ENCODE peak calls at places on chromosomes 2 and 18, in eight cellular contexts. K is transverse colon, Q is ovary, G is thoracic aorta, T is left ventricle myocardium inferior, L is upper lobe of right lung, M is PC-3, A is brain microvascular endothelial cell. U is an unnamed sample.

GRCh38 chr18:58882681-58883080 is 18.0 kb downstream of the ZNF532 start:
- DNase-seq in K (no peak), Q (no peak), G (no peak), T (no peak), L (no peak), M (no peak), A (no peak), U (no peak)

GRCh38 chr18:59921384-59921891 is 21.6 kb downstream of the PMAIP1 start:
- DNase-seq in K (no peak), Q (no peak), G (no peak), T (no peak), L (no peak), M (peak; percentile 59), A (no peak), U (no peak)

GRCh38 chr2:101823347-101823791 is 125.9 kb downstream of the MAP4K4 start:
- DNase-seq in K (peak; percentile 71), Q (no peak), G (no peak), T (no peak), L (no peak), M (peak; percentile 67), A (peak; percentile 83), U (no peak)

GRCh38 chr18:9898792-9899549 is 13.2 kb downstream of the TXNDC2 start:
- DNase-seq in K (no peak), Q (no peak), G (no peak), T (no peak), L (no peak), M (peak; percentile 71), A (peak; percentile 39), U (no peak)

GRCh38 chr18:44973282-44973681 is 292.6 kb downstream of the SETBP1 start:
- DNase-seq in K (no peak), Q (no peak), G (no peak), T (no peak), L (no peak), M (no peak), A (peak; percentile 12), U (no peak)

GRCh38 chr2:172106128-172106961 is 3.6 kb upstream of the DLX2 start:
- DNase-seq in K (no peak), Q (no peak), G (no peak), T (no peak), L (no peak), M (peak; percentile 52), A (no peak), U (no peak)

GRCh38 chr18:11994708-11995444 is 13.6 kb downstream of the IMPA2 start:
- DNase-seq in K (no peak), Q (no peak), G (no peak), T (no peak), L (no peak), M (peak; percentile 81), A (no peak), U (peak; percentile 39)

GRCh38 chr2:96962567-96963203 is 23.7 kb downstream of the FAM178B start:
- DNase-seq in K (peak; percentile 32), Q (no peak), G (no peak), T (no peak), L (no peak), M (no peak), A (no peak), U (no peak)

GRCh38 chr2:15359716-15360531 is 201.2 kb downstream of the NBAS start:
- DNase-seq in K (no peak), Q (no peak), G (no peak), T (no peak), L (no peak), M (peak; percentile 84), A (peak; percentile 91), U (no peak)

GRCh38 chr2:119821266-119821665 is 61.5 kb downstream of the PTPN4 start:
- DNase-seq in K (no peak), Q (no peak), G (no peak), T (no peak), L (no peak), M (no peak), A (no peak), U (no peak)

GRCh38 chr18:39341106-39341505 is 1775.5 kb upstream of the CELF4 start:
- DNase-seq in K (no peak), Q (no peak), G (no peak), T (no peak), L (no peak), M (no peak), A (no peak), U (no peak)

GRCh38 chr18:42052137-42052708 is 97.2 kb downstream of the PIK3C3 start:
- DNase-seq in K (no peak), Q (no peak), G (no peak), T (no peak), L (no peak), M (peak; percentile 4), A (no peak), U (no peak)

GRCh38 chr2:14927021-14927564 is 294.6 kb downstream of the LRATD1 start:
- DNase-seq in K (no peak), Q (no peak), G (no peak), T (no peak), L (no peak), M (peak; percentile 95), A (no peak), U (no peak)

GRCh38 chr2:160167089-160167488 is 33.0 kb downstream of the ITGB6 start:
- DNase-seq in K (no peak), Q (no peak), G (no peak), T (no peak), L (no peak), M (no peak), A (no peak), U (no peak)

GRCh38 chr18:57052173-57052572 is 94.7 kb upstream of the BOD1L2 start:
- DNase-seq in K (no peak), Q (no peak), G (no peak), T (no peak), L (no peak), M (no peak), A (no peak), U (no peak)

GRCh38 chr2:181674466-181674865 is 5.9 kb downstream of the NEUROD1 start:
- DNase-seq in K (no peak), Q (no peak), G (no peak), T (no peak), L (no peak), M (no peak), A (no peak), U (no peak)

GRCh38 chr2:134218414-134218813 is 35.5 kb upstream of the MGAT5 start:
- DNase-seq in K (no peak), Q (no peak), G (no peak), T (no peak), L (no peak), M (no peak), A (no peak), U (no peak)

GRCh38 chr18:27656167-27656778 is 471.2 kb upstream of the CHST9 start:
- DNase-seq in K (no peak), Q (no peak), G (no peak), T (no peak), L (no peak), M (peak; percentile 60), A (peak; percentile 29), U (no peak)

GRCh38 chr2:20852139-20852538 is 29.2 kb upstream of the LDAH start:
- DNase-seq in K (no peak), Q (no peak), G (no peak), T (no peak), L (no peak), M (no peak), A (no peak), U (no peak)

DNA sequence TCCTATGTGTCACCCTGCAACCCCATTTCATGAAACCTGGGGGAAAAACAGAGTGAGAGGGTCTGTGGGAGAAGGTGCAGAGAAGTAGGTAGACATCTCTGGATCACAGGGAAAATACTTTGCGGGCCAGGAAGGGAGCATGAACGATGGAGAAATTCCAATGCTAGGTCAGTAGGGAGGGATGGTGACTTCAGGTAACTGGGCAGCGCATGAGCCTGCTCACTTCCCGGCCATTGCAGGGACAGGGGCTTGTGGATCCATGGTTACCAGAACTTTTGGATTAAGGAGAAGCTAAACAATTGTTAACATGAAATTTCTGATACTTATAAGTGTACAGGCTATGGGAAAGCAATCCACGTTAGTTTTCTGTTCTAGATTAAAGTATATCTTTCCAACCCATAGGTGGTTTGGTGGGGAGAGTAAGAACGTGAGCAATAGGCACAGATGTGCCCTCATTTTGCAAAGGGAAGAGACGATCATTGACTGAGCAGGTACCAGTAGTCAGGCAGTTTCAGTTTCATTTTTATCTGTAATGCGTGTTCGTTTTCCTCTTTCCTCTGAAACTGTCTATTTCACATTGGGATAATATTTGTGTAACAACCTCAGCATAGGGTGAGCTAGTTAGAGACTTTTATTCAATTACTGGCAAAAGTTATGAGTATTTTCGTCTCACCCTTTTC is 65.0 kb downstream of the NYAP2 start:
- DNase-seq in K (no peak), Q (no peak), G (no peak), T (no peak), L (no peak), M (no peak), A (no peak), U (no peak)
- H3K4me3 ChIP-seq in K (peak overlapping the region; percentile 27), Q (no peak overlapping the region), G (peak overlapping the region; percentile 2), T (peak overlapping the region; percentile 9), L (peak overlapping the region; percentile 17), M (no peak overlapping the region), A (no peak overlapping the region), U (no peak overlapping the region)

DNA sequence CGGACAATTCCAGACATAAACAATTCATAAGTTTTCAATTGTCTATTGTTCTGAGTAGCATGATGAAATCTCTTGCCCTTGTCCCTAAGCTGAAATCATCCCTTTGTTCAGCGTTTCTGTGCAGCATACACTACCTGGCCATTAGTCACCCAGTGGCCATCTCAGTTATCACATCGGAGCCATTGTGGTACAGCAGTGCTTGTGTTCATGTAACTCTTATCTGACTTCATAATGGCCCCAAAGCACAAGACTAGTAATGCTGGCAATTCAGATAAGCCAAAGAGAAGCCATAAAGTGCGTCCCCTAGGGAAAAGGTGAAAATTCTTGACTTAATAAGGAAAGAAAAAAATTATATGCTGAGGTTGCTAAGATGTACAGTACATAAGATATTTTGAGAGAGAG is 127.2 kb downstream of the FHOD3 start:
- DNase-seq in K (no peak), Q (no peak), G (no peak), T (no peak), L (no peak), M (peak; percentile 13), A (no peak), U (no peak)
- TF ChIP-seq CTCF in K (no peak), Q (no peak), G (no peak), T (no peak), L (no peak), M (no peak), A (no peak), U (no peak)

GRCh38 chr2:113103958-113104627 is 23.3 kb upstream of the IL1RN start:
- DNase-seq in K (no peak), Q (no peak), G (no peak), T (no peak), L (no peak), M (no peak), A (no peak), U (no peak)

GRCh38 chr2:113103277-113103676 is 24.1 kb upstream of the IL1RN start:
- DNase-seq in K (no peak), Q (no peak), G (no peak), T (no peak), L (no peak), M (no peak), A (no peak), U (no peak)

GRCh38 chr2:113102133-113102532 is 25.3 kb upstream of the IL1RN start:
- DNase-seq in K (no peak), Q (no peak), G (no peak), T (no peak), L (no peak), M (peak; percentile 44), A (no peak), U (no peak)

GRCh38 chr2:113105047-113105446 is 22.4 kb upstream of the IL1RN start:
- DNase-seq in K (no peak), Q (no peak), G (no peak), T (no peak), L (no peak), M (no peak), A (peak; percentile 84), U (no peak)
- H3K27me3 ChIP-seq in K (no peaks in the 10 kb centered on the region), Q (no peaks in the 10 kb centered on the region), G (no peaks in the 10 kb centered on the region), T (peaks cover 50% of the 10 kb centered on the region), L (no peaks in the 10 kb centered on the region), M (no peaks in the 10 kb centered on the region), A (no peaks in the 10 kb centered on the region), U (no peaks in the 10 kb centered on the region)

GRCh38 chr2:23941644-23942043 is 1.4 kb downstream of the UBXN2A start:
- DNase-seq in K (no peak), Q (no peak), G (no peak), T (no peak), L (no peak), M (no peak), A (no peak), U (no peak)
- H3K4me3 ChIP-seq in K (peak overlapping the region; percentile 63), Q (no peak overlapping the region), G (peak overlapping the region; percentile 94), T (peak overlapping the region; percentile 85), L (peak overlapping the region; percentile 77), M (peak overlapping the region; percentile 90), A (peak overlapping the region; percentile 78), U (no peak overlapping the region)

U was measured in pancreas.